ENCODE peak calls at places on chromosomes 4 and X, in eight cellular contexts. Q is HCT116; O is AG04450; Z is pancreas; Y is cardiac muscle cell; I is effector memory CD4-positive, alpha-beta T cell; X is prostate gland; L is right lobe of liver. F is an unnamed sample.

GRCh38 chr4:82043809-82044137 is 330.0 kb downstream of the HNRNPD start:
- DNase-seq in Q (no peak), O (no peak), Z (peak), Y (no peak), I (no peak), X (peak), L (no peak), F (no peak)

GRCh38 chr4:146333187-146333894 is 119.0 kb downstream of the REELD1 start:
- DNase-seq in Q (no peak), O (peak), Z (no peak), Y (peak), I (no peak), X (peak), L (no peak), F (peak)

GRCh38 chr4:157012296-157012695 is 40.7 kb upstream of the PDGFC start:
- DNase-seq in Q (no peak), O (no peak), Z (no peak), Y (no peak), I (no peak), X (no peak), L (no peak), F (no peak)

GRCh38 chrX:52923781-52924241 is 26.7 kb downstream of the FAM156B start:
- DNase-seq in Q (no peak), O (no peak), Z (no peak), Y (peak), I (no peak), X (no peak), L (no peak), F (no peak)

GRCh38 chr4:10673817-10674369 is 10.7 kb downstream of the CLNK start:
- DNase-seq in Q (no peak), O (no peak), Z (no peak), Y (no peak), I (no peak), X (no peak), L (no peak), F (no peak)

GRCh38 chr4:154487144-154487543 is 4.5 kb downstream of the DCHS2 start:
- DNase-seq in Q (no peak), O (no peak), Z (no peak), Y (no peak), I (no peak), X (no peak), L (no peak), F (no peak)

GRCh38 chrX:13533726-13534125 is 35.7 kb upstream of the EGFL6 start:
- DNase-seq in Q (no peak), O (no peak), Z (no peak), Y (peak), I (no peak), X (no peak), L (no peak), F (no peak)

GRCh38 chrX:129798888-129799287 is 19.1 kb downstream of the SASH3 start:
- DNase-seq in Q (no peak), O (no peak), Z (no peak), Y (no peak), I (no peak), X (no peak), L (no peak), F (no peak)

GRCh38 chrX:111568356-111568755 is 56.9 kb downstream of the SERTM2 start:
- DNase-seq in Q (peak), O (no peak), Z (no peak), Y (peak), I (no peak), X (no peak), L (no peak), F (no peak)

GRCh38 chr4:165972747-165973146 is 99.7 kb downstream of the TLL1 start:
- DNase-seq in Q (no peak), O (no peak), Z (no peak), Y (no peak), I (no peak), X (no peak), L (no peak), F (no peak)

GRCh38 chr4:76614589-76614988 is 179.6 kb downstream of the SHROOM3 start:
- DNase-seq in Q (no peak), O (no peak), Z (no peak), Y (no peak), I (no peak), X (no peak), L (no peak), F (no peak)

GRCh38 chrX:318068-318738 is 393 bp downstream of the GTPBP6 start:
- DNase-seq in Q (peak), O (peak), Z (peak), Y (peak), I (peak), X (peak), L (peak), F (peak)

GRCh38 chrX:107691024-107691448 is 62.7 kb downstream of the PRPS1 start:
- DNase-seq in Q (no peak), O (no peak), Z (no peak), Y (no peak), I (no peak), X (no peak), L (no peak), F (no peak)

GRCh38 chr4:531076-531475 is 32.1 kb downstream of the PIGG start:
- DNase-seq in Q (no peak), O (no peak), Z (no peak), Y (no peak), I (no peak), X (no peak), L (no peak), F (no peak)

GRCh38 chrX:40757058-40757457 is 21.7 kb upstream of the MED14 start:
- DNase-seq in Q (no peak), O (no peak), Z (no peak), Y (no peak), I (no peak), X (no peak), L (no peak), F (no peak)
- H3K27ac ChIP-seq in Q (no peak), O (no peak), Z (no peak), Y (no peak), I (no peak), X (no peak), L (no peak), F (no peak)

DNA sequence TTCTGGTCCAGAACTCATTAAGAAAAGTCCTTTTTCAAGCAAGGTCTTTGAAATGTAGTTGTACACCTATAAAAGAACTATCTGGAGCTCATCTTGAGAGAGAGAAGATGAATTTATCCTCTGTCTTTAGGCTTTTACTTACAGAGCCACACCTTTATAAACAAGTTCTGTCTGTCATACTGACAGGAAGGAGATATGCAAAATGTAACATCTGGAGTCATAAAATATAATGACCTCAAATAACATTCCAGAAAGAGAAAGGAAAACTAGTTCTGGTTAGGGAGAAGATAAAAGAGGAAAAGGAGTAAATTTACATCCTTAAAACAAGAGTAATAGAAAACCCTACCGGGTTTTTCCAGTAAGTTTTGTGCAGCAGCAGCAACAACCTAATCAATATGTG is 1.3 kb downstream of the INPP4B start:
- DNase-seq in Q (no peak), O (no peak), Z (no peak), Y (no peak), I (no peak), X (no peak), L (no peak), F (no peak)
- H3K4me3 ChIP-seq in Q (peak), O (no peak), Z (no peak), Y (no peak), I (no peak), X (no peak), L (no peak), F (no peak)

GRCh38 chr4:152864361-152864760 is 71.8 kb upstream of the FHDC1 start:
- DNase-seq in Q (no peak), O (no peak), Z (no peak), Y (no peak), I (no peak), X (no peak), L (no peak), F (no peak)
- H3K27ac ChIP-seq in Q (no peak), O (no peak), Z (no peak), Y (no peak), I (no peak), X (no peak), L (no peak), F (no peak)

GRCh38 chr4:100609810-100610209 is 92.0 kb upstream of the EMCN start:
- DNase-seq in Q (no peak), O (no peak), Z (no peak), Y (no peak), I (no peak), X (no peak), L (no peak), F (no peak)

GRCh38 chr4:100605144-100605543 is 87.3 kb upstream of the EMCN start:
- DNase-seq in Q (no peak), O (no peak), Z (no peak), Y (no peak), I (no peak), X (no peak), L (no peak), F (no peak)
- H3K4me3 ChIP-seq in Q (no peak), O (no peak), Z (no peak), Y (no peak), I (no peak), X (no peak), L (no peak), F (no peak)

DNA sequence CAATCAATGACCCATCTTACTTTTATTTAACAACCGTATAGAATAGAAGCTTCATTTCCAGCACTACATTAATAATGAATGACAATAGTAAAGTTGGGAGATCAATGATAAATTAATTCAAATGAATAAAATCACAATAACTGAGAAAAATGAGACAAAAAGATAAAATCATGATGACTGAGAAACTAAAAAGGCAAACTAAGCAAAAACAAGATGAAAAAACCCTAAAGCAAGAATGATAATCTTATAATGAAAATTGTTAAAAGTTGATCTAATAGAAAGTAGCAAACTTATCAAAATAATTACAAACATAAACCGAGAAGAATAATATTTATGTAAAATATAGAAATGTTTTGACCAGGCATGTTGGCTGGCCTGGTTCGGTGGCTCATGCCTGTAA is 130.4 kb upstream of the INPP4B start:
- DNase-seq in Q (no peak), O (no peak), Z (no peak), Y (no peak), I (no peak), X (no peak), L (no peak), F (no peak)
- H3K27ac ChIP-seq in Q (no peak), O (no peak), Z (no peak), Y (no peak), I (no peak), X (no peak), L (no peak), F (no peak)

DNA sequence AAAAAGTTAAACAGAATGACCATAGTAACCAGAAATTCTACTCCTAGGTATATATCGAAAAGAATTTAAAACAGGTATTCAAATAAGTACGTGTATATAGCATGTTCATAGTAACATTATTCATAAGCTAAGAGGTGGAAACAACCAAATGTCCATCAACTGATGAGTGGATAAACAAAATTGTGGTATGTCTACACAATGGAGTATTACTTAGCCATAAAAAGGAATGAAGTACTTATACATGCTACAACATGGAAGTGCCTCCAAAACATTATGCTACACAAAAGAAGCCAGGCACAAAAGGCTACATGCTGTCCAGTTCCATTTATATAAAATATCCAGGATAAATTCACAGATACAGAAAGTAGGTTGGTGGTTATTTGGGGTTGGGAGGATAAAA is 76.5 kb downstream of the CD99L2 start:
- DNase-seq in Q (no peak), O (no peak), Z (no peak), Y (no peak), I (no peak), X (no peak), L (no peak), F (no peak)
- H3K4me3 ChIP-seq in Q (no peak), O (no peak), Z (no peak), Y (no peak), I (no peak), X (no peak), L (no peak), F (no peak)

GRCh38 chr4:140090215-140090731 is 63.7 kb downstream of the MAML3 start:
- DNase-seq in Q (no peak), O (no peak), Z (no peak), Y (peak), I (no peak), X (no peak), L (no peak), F (peak)
- H3K27ac ChIP-seq in Q (no peak), O (no peak), Z (no peak), Y (no peak), I (no peak), X (no peak), L (no peak), F (peak)

DNA sequence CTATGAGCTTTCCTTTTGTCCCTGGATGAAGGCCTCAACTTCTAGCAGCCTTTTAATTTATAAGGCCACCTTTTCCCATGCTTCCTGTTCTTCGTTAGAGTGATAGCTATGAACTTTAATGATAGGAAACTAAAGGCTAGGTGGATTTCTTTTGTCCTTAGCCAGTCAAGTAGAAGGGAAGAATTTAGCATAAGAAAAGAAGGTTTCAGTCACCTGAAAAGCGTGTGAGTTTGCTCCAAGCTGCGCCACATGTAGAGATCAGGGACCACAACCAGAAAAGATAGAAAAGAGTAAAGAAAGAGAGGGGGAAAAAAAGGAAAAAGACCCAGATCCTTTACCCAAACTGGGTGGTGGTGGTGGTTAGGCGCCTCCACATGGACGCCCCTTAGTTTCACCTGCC is 28.6 kb downstream of the LUZP4 start:
- DNase-seq in Q (no peak), O (no peak), Z (no peak), Y (no peak), I (no peak), X (no peak), L (no peak), F (no peak)
- H3K4me3 ChIP-seq in Q (no peak), O (no peak), Z (no peak), Y (no peak), I (no peak), X (no peak), L (no peak), F (no peak)

F was measured in SJSA1.